ENCODE peak calls at places on chromosome 2, in eight cellular contexts. U is K562, P is HCT116, N is transverse colon, J is breast epithelium, K is prostate gland, D is H1, V is SK-N-SH. T is an unnamed sample.

GRCh38 chr2:236676131-236676873 is 106.7 kb downstream of the ACKR3 start:
- DNase-seq in U (no peak), P (no peak), N (no peak), J (no peak), K (peak), D (no peak), V (no peak), T (no peak)

GRCh38 chr2:196442211-196442610 is 197.3 kb upstream of the CCDC150 start:
- DNase-seq in U (no peak), P (no peak), N (no peak), J (no peak), K (no peak), D (no peak), V (no peak), T (no peak)

GRCh38 chr2:234241656-234242445 is 191.3 kb downstream of the SPP2 start:
- DNase-seq in U (no peak), P (no peak), N (no peak), J (no peak), K (no peak), D (no peak), V (no peak), T (no peak)

GRCh38 chr2:119111115-119111975 is 47.2 kb downstream of the C1QL2 start:
- DNase-seq in U (no peak), P (peak), N (no peak), J (no peak), K (no peak), D (no peak), V (no peak), T (no peak)

GRCh38 chr2:160417745-160418397 is 75.7 kb downstream of the RBMS1 start:
- DNase-seq in U (no peak), P (no peak), N (no peak), J (no peak), K (no peak), D (no peak), V (no peak), T (no peak)

GRCh38 chr2:40877734-40878288 is 425.9 kb upstream of the SLC8A1 start:
- DNase-seq in U (no peak), P (no peak), N (no peak), J (no peak), K (no peak), D (no peak), V (no peak), T (no peak)

GRCh38 chr2:97718051-97718882 is 4.9 kb downstream of the ZAP70 start:
- DNase-seq in U (no peak), P (no peak), N (peak), J (no peak), K (no peak), D (no peak), V (no peak), T (peak)

GRCh38 chr2:59761966-59762365 is 791.5 kb downstream of the BCL11A start:
- DNase-seq in U (no peak), P (no peak), N (no peak), J (no peak), K (no peak), D (no peak), V (no peak), T (no peak)

GRCh38 chr2:126792993-126793392 is 105.7 kb upstream of the TEX51 start:
- DNase-seq in U (no peak), P (no peak), N (no peak), J (no peak), K (no peak), D (no peak), V (no peak), T (peak)

GRCh38 chr2:38610851-38611801 is 8.4 kb upstream of the HNRNPLL start:
- DNase-seq in U (no peak), P (no peak), N (no peak), J (no peak), K (no peak), D (no peak), V (no peak), T (no peak)

GRCh38 chr2:200354823-200355751 is 48.6 kb downstream of the SPATS2L start:
- DNase-seq in U (no peak), P (no peak), N (no peak), J (no peak), K (no peak), D (no peak), V (no peak), T (no peak)

GRCh38 chr2:12702661-12703121 is 14.0 kb upstream of the TRIB2 start:
- DNase-seq in U (no peak), P (no peak), N (no peak), J (peak), K (no peak), D (no peak), V (no peak), T (no peak)

GRCh38 chr2:68556384-68556783 is 87.0 kb upstream of the PROKR1 start:
- DNase-seq in U (no peak), P (no peak), N (no peak), J (no peak), K (no peak), D (no peak), V (no peak), T (no peak)

GRCh38 chr2:133788391-133788790 is 220.1 kb upstream of the NCKAP5 start:
- DNase-seq in U (no peak), P (no peak), N (no peak), J (no peak), K (no peak), D (no peak), V (no peak), T (no peak)

GRCh38 chr2:163708265-163708664 is 27.5 kb downstream of the FIGN start:
- DNase-seq in U (no peak), P (no peak), N (no peak), J (no peak), K (no peak), D (no peak), V (no peak), T (no peak)

GRCh38 chr2:70893186-70893585 is 42.5 kb upstream of the ATP6V1B1 start:
- DNase-seq in U (no peak), P (no peak), N (no peak), J (no peak), K (no peak), D (no peak), V (no peak), T (peak)

GRCh38 chr2:31401580-31401979 is 13.0 kb downstream of the XDH start:
- DNase-seq in U (no peak), P (no peak), N (no peak), J (no peak), K (peak), D (no peak), V (no peak), T (no peak)

GRCh38 chr2:129400825-129401224 is 578.6 kb upstream of the RAB6C start:
- DNase-seq in U (no peak), P (no peak), N (no peak), J (no peak), K (no peak), D (no peak), V (peak), T (no peak)

GRCh38 chr2:71747573-71747972 is 294.2 kb downstream of the DYSF start:
- DNase-seq in U (no peak), P (peak), N (no peak), J (no peak), K (peak), D (no peak), V (no peak), T (no peak)

GRCh38 chr2:170819941-170820646 is 3.4 kb downstream of the GAD1 start:
- DNase-seq in U (no peak), P (no peak), N (no peak), J (no peak), K (no peak), D (no peak), V (peak), T (no peak)

GRCh38 chr2:159968282-159968900 is 94.0 kb downstream of the PLA2R1 start:
- DNase-seq in U (no peak), P (peak), N (peak), J (no peak), K (no peak), D (no peak), V (peak), T (no peak)

GRCh38 chr2:109030870-109031480 is 42.0 kb upstream of the EDAR start:
- DNase-seq in U (peak), P (no peak), N (no peak), J (no peak), K (no peak), D (no peak), V (no peak), T (no peak)

GRCh38 chr2:217714268-217714643 is 288.5 kb downstream of the TNS1 start:
- DNase-seq in U (no peak), P (no peak), N (peak), J (peak), K (no peak), D (no peak), V (no peak), T (no peak)

GRCh38 chr2:137508739-137509384 is 455.4 kb upstream of the HNMT start:
- DNase-seq in U (no peak), P (no peak), N (no peak), J (no peak), K (no peak), D (no peak), V (no peak), T (no peak)

GRCh38 chr2:59910176-59910575 is 643.3 kb downstream of the BCL11A start:
- DNase-seq in U (no peak), P (no peak), N (no peak), J (no peak), K (no peak), D (no peak), V (no peak), T (no peak)

GRCh38 chr2:58419983-58420382 is 178.9 kb upstream of the FANCL start:
- DNase-seq in U (no peak), P (no peak), N (no peak), J (no peak), K (no peak), D (no peak), V (no peak), T (no peak)

GRCh38 chr2:213429516-213429915 is 145.3 kb downstream of the SPAG16 start:
- DNase-seq in U (no peak), P (no peak), N (no peak), J (no peak), K (no peak), D (no peak), V (no peak), T (no peak)

GRCh38 chr2:196168181-196168580 is 3.2 kb downstream of the STK17B start:
- DNase-seq in U (no peak), P (no peak), N (no peak), J (no peak), K (no peak), D (no peak), V (no peak), T (no peak)

GRCh38 chr2:187978341-187978740 is 313.3 kb upstream of the GULP1 start:
- DNase-seq in U (no peak), P (no peak), N (no peak), J (no peak), K (no peak), D (no peak), V (no peak), T (no peak)

GRCh38 chr2:37795938-37796337 is 124.5 kb upstream of the CDC42EP3 start:
- DNase-seq in U (no peak), P (no peak), N (no peak), J (no peak), K (no peak), D (no peak), V (no peak), T (no peak)

GRCh38 chr2:18483896-18484295 is 76.6 kb downstream of the RDH14 start:
- DNase-seq in U (no peak), P (no peak), N (no peak), J (no peak), K (no peak), D (no peak), V (no peak), T (no peak)

GRCh38 chr2:14866953-14867352 is 234.4 kb downstream of the LRATD1 start:
- DNase-seq in U (no peak), P (no peak), N (no peak), J (no peak), K (no peak), D (no peak), V (no peak), T (no peak)

GRCh38 chr2:98134138-98134537 is 47.2 kb downstream of the VWA3B start:
- DNase-seq in U (no peak), P (no peak), N (no peak), J (no peak), K (no peak), D (no peak), V (no peak), T (no peak)

GRCh38 chr2:21406983-21407382 is 283.2 kb downstream of the TDRD15 start:
- DNase-seq in U (no peak), P (no peak), N (no peak), J (no peak), K (no peak), D (no peak), V (peak), T (no peak)

GRCh38 chr2:232588680-232589585 is 38.4 kb downstream of the EIF4E2 start:
- DNase-seq in U (no peak), P (no peak), N (peak), J (peak), K (peak), D (no peak), V (peak), T (peak)

GRCh38 chr2:230925879-230926765 is 1.1 kb upstream of the GPR55 start:
- DNase-seq in U (no peak), P (no peak), N (peak), J (no peak), K (no peak), D (no peak), V (no peak), T (peak)
- TF ChIP-seq CTCF in U (no peak), P (peak), N (no peak), J (no peak), K (no peak), D (peak), V (no peak), T (no peak)

DNA sequence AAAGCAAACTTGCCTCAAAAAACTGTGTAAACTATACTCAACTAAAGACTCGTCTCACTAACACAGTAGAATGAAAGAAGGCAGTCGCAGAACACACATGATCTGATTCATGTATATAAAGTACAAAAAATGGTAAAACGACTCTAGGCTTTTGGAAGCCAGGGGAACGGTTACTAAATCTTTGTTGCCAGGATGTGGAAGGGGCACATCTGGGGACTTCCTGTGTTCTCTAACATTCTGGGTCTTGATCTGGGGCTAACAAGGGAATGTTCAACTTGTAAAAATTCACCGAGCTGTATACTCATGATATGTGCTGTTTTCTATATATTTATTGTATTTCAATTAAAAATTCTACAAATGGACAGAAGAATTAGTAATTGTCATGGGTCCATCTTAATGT is 14.3 kb upstream of the C2orf80 start:
- DNase-seq in U (no peak), P (no peak), N (no peak), J (no peak), K (no peak), D (no peak), V (no peak), T (no peak)
- TF ChIP-seq POLR2AphosphoS5 in U (no peak), P (no peak), N (no peak), J (no peak), K (no peak), D (no peak), V (no peak), T (no peak)

GRCh38 chr2:219120082-219120481 is 40.5 kb downstream of the NHEJ1 start:
- DNase-seq in U (no peak), P (no peak), N (no peak), J (no peak), K (no peak), D (no peak), V (no peak), T (no peak)

GRCh38 chr2:219124379-219125110 is 36.1 kb downstream of the NHEJ1 start:
- DNase-seq in U (peak), P (no peak), N (peak), J (no peak), K (no peak), D (no peak), V (no peak), T (no peak)

GRCh38 chr2:219119422-219120043 is 41.1 kb downstream of the NHEJ1 start:
- DNase-seq in U (peak), P (peak), N (peak), J (peak), K (peak), D (no peak), V (peak), T (peak)

GRCh38 chr2:219123356-219124143 is 37.1 kb downstream of the NHEJ1 start:
- DNase-seq in U (no peak), P (no peak), N (peak), J (no peak), K (no peak), D (no peak), V (no peak), T (no peak)

GRCh38 chr2:219122197-219122965 is 38.2 kb downstream of the NHEJ1 start:
- DNase-seq in U (no peak), P (no peak), N (no peak), J (no peak), K (peak), D (no peak), V (no peak), T (no peak)
- H3K27ac ChIP-seq in U (no peak), P (no peak), N (peak), J (peak), K (peak), D (no peak), V (no peak), T (peak)

GRCh38 chr2:203376173-203376572 is 48.0 kb downstream of the ABI2 start:
- DNase-seq in U (no peak), P (no peak), N (no peak), J (no peak), K (no peak), D (no peak), V (no peak), T (no peak)
- TF ChIP-seq CTCF in U (no peak), P (peak), N (no peak), J (no peak), K (no peak), D (no peak), V (no peak), T (no peak)

DNA sequence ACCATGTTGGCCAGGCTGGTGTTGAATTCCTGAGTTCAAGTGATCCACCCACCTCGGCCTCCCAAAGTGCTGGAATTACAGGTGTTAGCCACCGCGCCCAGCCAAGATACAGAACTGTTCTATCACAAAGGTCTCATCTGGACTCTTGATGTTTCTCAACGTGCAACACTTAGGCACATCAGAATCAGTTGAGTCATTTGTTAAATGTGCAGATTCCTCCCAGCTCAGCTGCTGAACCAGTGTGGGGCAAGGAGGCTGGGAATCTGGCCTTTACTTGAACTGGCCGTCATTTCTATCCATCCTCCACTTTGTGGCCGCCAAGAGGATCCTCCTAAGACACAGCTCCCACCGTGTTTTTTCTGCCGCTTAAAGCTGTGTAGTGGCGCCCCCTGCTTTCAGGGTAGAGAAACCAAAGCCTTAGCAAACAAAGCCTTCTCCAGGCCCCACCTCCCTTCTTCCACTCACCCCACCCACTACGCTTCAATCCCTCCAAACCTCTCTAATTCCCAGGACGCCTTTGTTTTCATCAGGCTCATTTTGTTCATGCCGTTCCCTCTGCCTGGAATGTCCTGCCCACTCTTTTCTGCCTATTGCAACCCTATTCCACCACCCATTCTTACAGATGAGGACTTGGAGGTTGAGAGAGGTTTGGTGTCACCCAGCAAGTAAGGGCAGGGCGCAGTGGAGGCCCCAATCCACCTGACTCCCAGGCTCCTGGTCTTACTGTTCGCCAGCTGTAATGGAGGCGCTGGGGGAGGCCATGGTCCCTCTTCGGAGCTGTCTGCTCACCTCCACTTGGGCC is 776 bp upstream of the SPEG start:
- DNase-seq in U (peak), P (peak), N (peak), J (no peak), K (no peak), D (peak), V (peak), T (no peak)
- TF ChIP-seq POLR2AphosphoS5 in U (no peak), P (no peak), N (peak), J (no peak), K (peak), D (no peak), V (no peak), T (peak)

DNA sequence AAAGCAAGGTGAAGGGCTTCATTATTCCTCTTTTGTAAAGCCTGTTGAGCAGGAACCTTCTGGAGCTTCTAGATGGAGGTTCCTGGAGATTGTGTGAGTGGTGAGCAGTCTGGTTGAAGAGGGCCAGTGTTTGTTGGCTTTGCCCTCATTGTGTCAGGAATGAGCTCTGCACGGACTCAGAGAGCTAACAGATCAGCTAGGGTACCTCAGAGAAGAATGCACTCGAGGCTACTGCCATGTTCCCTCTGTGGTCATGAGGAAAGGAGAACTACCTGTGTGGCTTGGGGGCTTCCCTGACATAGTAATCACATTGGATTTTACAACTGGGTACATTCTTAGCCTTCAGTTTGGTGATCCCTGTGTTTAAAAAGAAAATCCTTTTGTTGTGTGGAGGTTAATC is 46.6 kb downstream of the SPTBN1 start:
- DNase-seq in U (no peak), P (no peak), N (no peak), J (no peak), K (no peak), D (no peak), V (no peak), T (no peak)
- H3K27ac ChIP-seq in U (no peak), P (no peak), N (no peak), J (no peak), K (no peak), D (no peak), V (no peak), T (no peak)

DNA sequence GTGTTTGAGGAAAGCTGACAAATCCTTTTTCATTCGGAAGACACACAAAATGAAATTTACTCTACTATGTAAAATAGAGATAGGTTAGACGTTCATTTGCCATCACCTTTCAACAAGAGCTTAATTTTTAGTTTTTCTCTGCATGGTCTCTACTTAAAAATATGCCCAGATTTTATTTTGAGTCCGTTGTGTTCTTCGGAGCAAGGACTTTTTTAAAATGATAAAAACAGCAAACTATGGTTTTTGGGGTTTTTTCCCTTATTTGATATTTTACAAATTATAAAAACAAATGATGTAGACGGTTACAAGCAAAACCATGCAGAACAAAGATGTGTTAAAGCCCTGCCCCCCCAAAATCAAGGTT is 53.3 kb upstream of the RBM44 start:
- DNase-seq in U (no peak), P (no peak), N (no peak), J (no peak), K (no peak), D (no peak), V (no peak), T (no peak)
- TF ChIP-seq CTCF in U (no peak), P (no peak), N (no peak), J (no peak), K (no peak), D (no peak), V (no peak), T (no peak)